ENCODE peak calls at places on chromosome 19, in five cellular contexts. E, A, B, H and T are unnamed samples.

GRCh38 chr19:1266818-1267440 is 2.2 kb upstream of the CIRBP start:
- DNase-seq in E (peak; percentile 35), A (no peak), B (no peak), H (peak; percentile 56), T (peak; percentile 73)

GRCh38 chr19:1690570-1691307 is 38.3 kb upstream of the TCF3 start:
- DNase-seq in E (peak; percentile 32), A (no peak), B (no peak), H (no peak), T (peak; percentile 90)

GRCh38 chr19:54207908-54208783 is 7.5 kb downstream of the RPS9 start:
- DNase-seq in E (peak; percentile 100), A (no peak), B (peak; percentile 84), H (peak; percentile 59), T (no peak)

GRCh38 chr19:12783226-12783848 is 7.9 kb upstream of the JUNB start:
- DNase-seq in E (no peak), A (no peak), B (no peak), H (peak; percentile 47), T (peak; percentile 64)

GRCh38 chr19:45827459-45828093 is 12.5 kb upstream of the RSPH6A start:
- DNase-seq in E (no peak), A (no peak), B (no peak), H (no peak), T (peak; percentile 36)

GRCh38 chr19:56351208-56351607 is 36.6 kb upstream of the ZSCAN5A start:
- DNase-seq in E (no peak), A (no peak), B (no peak), H (no peak), T (peak; percentile 72)

GRCh38 chr19:32677657-32678056 is 2.0 kb downstream of the RGS9BP start:
- DNase-seq in E (no peak), A (no peak), B (no peak), H (no peak), T (peak; percentile 54)

GRCh38 chr19:18362934-18363542 is 22.6 kb downstream of the PGPEP1 start:
- DNase-seq in E (no peak), A (no peak), B (no peak), H (peak; percentile 45), T (no peak)

GRCh38 chr19:33269016-33269415 is 33.3 kb downstream of the CEBPA start:
- DNase-seq in E (no peak), A (no peak), B (no peak), H (no peak), T (no peak)

GRCh38 chr19:47444388-47444821 is 25.1 kb upstream of the MEIS3 start:
- DNase-seq in E (no peak), A (no peak), B (no peak), H (no peak), T (peak; percentile 76)

GRCh38 chr19:13060233-13060963 is 42.3 kb downstream of the LYL1 start:
- DNase-seq in E (no peak), A (no peak), B (no peak), H (no peak), T (no peak)

GRCh38 chr19:632228-633067 is 889 bp downstream of the POLRMT start:
- DNase-seq in E (peak; percentile 40), A (no peak), B (no peak), H (peak; percentile 66), T (peak; percentile 72)

GRCh38 chr19:11423804-11424318 is 4.7 kb upstream of the RGL3 start:
- DNase-seq in E (no peak), A (no peak), B (no peak), H (no peak), T (peak; percentile 27)

GRCh38 chr19:12639901-12640613 is 26.5 kb downstream of the MAN2B1 start:
- DNase-seq in E (peak; percentile 59), A (peak; percentile 16), B (peak; percentile 53), H (peak; percentile 45), T (peak; percentile 92)

GRCh38 chr19:29521291-29522075 is 4.3 kb upstream of the VSTM2B start:
- DNase-seq in E (no peak), A (no peak), B (no peak), H (no peak), T (no peak)

GRCh38 chr19:9144920-9145319 is 4.7 kb downstream of the ZNF317 start:
- DNase-seq in E (no peak), A (no peak), B (no peak), H (peak; percentile 31), T (no peak)
- H3K4me3 ChIP-seq in E (no peak overlapping the region), A (no peak overlapping the region), B (no peak overlapping the region), H (no peak overlapping the region), T (no peak overlapping the region)

GRCh38 chr19:43469160-43469480 is 3.7 kb upstream of the LYPD3 start:
- DNase-seq in E (no peak), A (no peak), B (no peak), H (no peak), T (no peak)
- TF ChIP-seq REST in E (no peak), A (no peak), B (no peak), H (no peak), T (no peak)

GRCh38 chr19:36747750-36748149 is 24.9 kb downstream of the ZNF850 start:
- DNase-seq in E (no peak), A (no peak), B (no peak), H (no peak), T (no peak)
- H3K4me3 ChIP-seq in E (no peak overlapping the region), A (no peak overlapping the region), B (no peak overlapping the region), H (no peak overlapping the region), T (peak overlapping the region; percentile 1)

GRCh38 chr19:17123041-17123440 is 47.5 kb downstream of the MYO9B start:
- DNase-seq in E (no peak), A (no peak), B (no peak), H (no peak), T (no peak)
- TF ChIP-seq REST in E (no peak), A (no peak), B (no peak), H (no peak), T (no peak)

GRCh38 chr19:8194528-8195275 is 14.5 kb upstream of the CERS4 start:
- DNase-seq in E (no peak), A (no peak), B (no peak), H (no peak), T (no peak)
- H3K4me3 ChIP-seq in E (no peak overlapping the region), A (no peak overlapping the region), B (peak overlapping the region; percentile 31), H (no peak overlapping the region), T (no peak overlapping the region)

GRCh38 chr19:38143847-38144246 is 80.2 kb downstream of the DPF1 start:
- DNase-seq in E (no peak), A (no peak), B (no peak), H (peak; percentile 40), T (no peak)
- TF ChIP-seq REST in E (no peak), A (no peak), B (no peak), H (no peak), T (no peak)

DNA sequence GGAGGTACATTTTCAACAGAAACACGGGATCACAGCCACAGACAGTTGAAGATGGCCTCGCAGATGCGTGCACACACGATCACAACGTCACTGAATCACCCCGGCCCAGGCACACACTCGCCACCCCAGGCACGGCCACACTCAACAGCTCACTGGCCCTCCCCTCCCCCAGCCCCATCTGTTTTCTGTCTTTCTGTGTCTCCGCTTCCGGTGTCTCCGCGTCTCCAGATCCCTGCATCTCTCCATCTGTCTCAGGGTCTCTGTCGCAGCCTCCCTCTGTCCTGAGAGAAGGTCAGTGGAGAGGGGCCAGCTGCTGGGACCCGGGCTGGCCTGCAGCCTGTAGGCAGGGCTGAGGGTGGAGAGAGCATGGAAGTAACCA is 3.8 kb upstream of the ATP1A3 start:
- DNase-seq in E (no peak), A (no peak), B (no peak), H (no peak), T (peak; percentile 76)
- H3K4me3 ChIP-seq in E (no peak overlapping the region), A (no peak overlapping the region), B (no peak overlapping the region), H (peak overlapping the region; percentile 47), T (peak overlapping the region; percentile 58)

GRCh38 chr19:5430237-5430636 is 25.0 kb upstream of the ZNRF4 start:
- DNase-seq in E (no peak), A (no peak), B (no peak), H (no peak), T (peak; percentile 73)

GRCh38 chr19:5425260-5425659 is 30.0 kb upstream of the ZNRF4 start:
- DNase-seq in E (no peak), A (no peak), B (no peak), H (no peak), T (no peak)

GRCh38 chr19:5423567-5424125 is 31.6 kb upstream of the ZNRF4 start:
- DNase-seq in E (no peak), A (no peak), B (no peak), H (no peak), T (no peak)

GRCh38 chr19:5418676-5419075 is 36.5 kb upstream of the ZNRF4 start:
- DNase-seq in E (no peak), A (no peak), B (no peak), H (no peak), T (no peak)

GRCh38 chr19:5424192-5424973 is 30.8 kb upstream of the ZNRF4 start:
- DNase-seq in E (no peak), A (no peak), B (no peak), H (no peak), T (no peak)
- TF ChIP-seq REST in E (no peak), A (no peak), B (no peak), H (no peak), T (no peak)